ENCODE peak calls at places on chromosomes 11 and 22, in four cellular contexts. P is Ammon's horn, D is NCI-H748 treated with DMSO at 0.1 percent for 48 hours, X is fibroblast of pulmonary artery. F is an unnamed sample.

GRCh38 chr11:61080526-61080925 is 21.8 kb upstream of the CD5 start:
- DNase-seq in P (no peak), D (no peak), X (no peak), F (no peak)

GRCh38 chr11:63756919-63757761 is 11.4 kb downstream of the ZFTA start:
- DNase-seq in P (no peak), D (no peak), X (no peak), F (no peak)

GRCh38 chr22:45717787-45718186 is 46.2 kb downstream of the ATXN10 start:
- DNase-seq in P (no peak), D (no peak), X (peak; percentile 35), F (no peak)

GRCh38 chr11:120746836-120747609 is 235.5 kb downstream of the GRIK4 start:
- DNase-seq in P (no peak), D (peak; percentile 93), X (peak; percentile 18), F (no peak)

GRCh38 chr11:102318469-102318868 is 1.2 kb downstream of the BIRC3 start:
- DNase-seq in P (no peak), D (no peak), X (no peak), F (no peak)

GRCh38 chr11:70399681-70400112 is 1.4 kb downstream of the CTTN start:
- DNase-seq in P (no peak), D (no peak), X (peak; percentile 95), F (peak; percentile 65)

GRCh38 chr11:25961539-25961938 is 370.4 kb upstream of the ANO3 start:
- DNase-seq in P (no peak), D (no peak), X (no peak), F (peak; percentile 7)

GRCh38 chr22:43783777-43784176 is 28.3 kb downstream of the EFCAB6 start:
- DNase-seq in P (no peak), D (no peak), X (peak; percentile 6), F (no peak)

GRCh38 chr22:40002935-40003715 is 8.4 kb downstream of the FAM83F start:
- DNase-seq in P (no peak), D (no peak), X (no peak), F (no peak)

GRCh38 chr11:22703040-22703439 is 36.6 kb downstream of the GAS2 start:
- DNase-seq in P (no peak), D (peak; percentile 79), X (peak; percentile 88), F (peak; percentile 32)

GRCh38 chr22:45451988-45452387 is 38.5 kb downstream of the RIBC2 start:
- DNase-seq in P (no peak), D (no peak), X (no peak), F (no peak)

GRCh38 chr11:120123946-120124345 is 14.0 kb downstream of the TRIM29 start:
- DNase-seq in P (no peak), D (no peak), X (no peak), F (no peak)

GRCh38 chr11:66607126-66607834 is 9.2 kb upstream of the RBM14 start:
- DNase-seq in P (peak; percentile 74), D (no peak), X (peak; percentile 86), F (peak; percentile 72)

GRCh38 chr11:94809251-94809650 is 41.1 kb downstream of the AMOTL1 start:
- DNase-seq in P (no peak), D (no peak), X (no peak), F (no peak)

GRCh38 chr11:44623716-44624491 is 58.4 kb downstream of the CD82 start:
- DNase-seq in P (peak; percentile 1), D (no peak), X (peak; percentile 57), F (no peak)

GRCh38 chr22:37556750-37557149 is 3.5 kb upstream of the CDC42EP1 start:
- DNase-seq in P (no peak), D (no peak), X (no peak), F (no peak)

GRCh38 chr11:128093689-128094088 is 493.7 kb downstream of the ETS1 start:
- DNase-seq in P (no peak), D (no peak), X (no peak), F (no peak)

GRCh38 chr22:31952459-31952858 is 8.1 kb downstream of the YWHAH start:
- DNase-seq in P (no peak), D (no peak), X (peak; percentile 86), F (no peak)

GRCh38 chr11:68929706-68930605 is 26.3 kb downstream of the IGHMBP2 start:
- DNase-seq in P (no peak), D (no peak), X (no peak), F (no peak)

GRCh38 chr11:104467414-104467813 is 303.5 kb upstream of the PDGFD start:
- DNase-seq in P (no peak), D (no peak), X (peak; percentile 89), F (no peak)

GRCh38 chr22:21754523-21755128 is 19.0 kb upstream of the YPEL1 start:
- DNase-seq in P (peak; percentile 40), D (no peak), X (peak; percentile 36), F (no peak)

GRCh38 chr22:38831166-38831945 is 12.5 kb downstream of the NPTXR start:
- DNase-seq in P (no peak), D (no peak), X (peak; percentile 75), F (no peak)

GRCh38 chr11:122822241-122822640 is 16.1 kb upstream of the CRTAM start:
- DNase-seq in P (no peak), D (no peak), X (no peak), F (no peak)

GRCh38 chr11:32231909-32232493 is 141.1 kb downstream of the RCN1 start:
- DNase-seq in P (peak; percentile 21), D (peak; percentile 7), X (peak; percentile 56), F (no peak)

GRCh38 chr11:88523362-88524028 is 186.0 kb upstream of the CTSC start:
- DNase-seq in P (no peak), D (no peak), X (peak; percentile 50), F (no peak)

GRCh38 chr11:71507102-71507501 is 20.0 kb upstream of the KRTAP5-7 start:
- DNase-seq in P (no peak), D (no peak), X (no peak), F (no peak)

GRCh38 chr11:47314992-47315391 is 37.5 kb downstream of the MYBPC3 start:
- DNase-seq in P (no peak), D (no peak), X (no peak), F (no peak)

GRCh38 chr11:59918987-59919589 is 19.1 kb upstream of the OOSP1 start:
- DNase-seq in P (peak; percentile 7), D (no peak), X (peak; percentile 75), F (peak; percentile 14)

GRCh38 chr11:8006349-8006977 is 19.3 kb downstream of the EIF3F start:
- DNase-seq in P (peak; percentile 86), D (peak; percentile 29), X (peak; percentile 78), F (peak; percentile 79)

GRCh38 chr22:33515733-33516297 is 404.5 kb downstream of the LARGE1 start:
- DNase-seq in P (no peak), D (no peak), X (no peak), F (no peak)